ENCODE peak calls at places on chromosome 10, in six cellular contexts. V is heart right ventricle, N is right cardiac atrium, P is kidney epithelial cell, K is OCI-LY7, O is GM23338. W is an unnamed sample.

GRCh38 chr10:21292763-21293517 is 232.5 kb downstream of the SKIDA1 start:
- DNase-seq in K (no peak), N (peak; percentile 77), V (peak; percentile 86), P (peak; percentile 96), O (peak; percentile 91), W (no peak)

GRCh38 chr10:26513101-26513500 is 75.0 kb downstream of the APBB1IP start:
- DNase-seq in V (no peak), O (no peak), N (no peak), K (no peak), P (no peak), W (no peak)

GRCh38 chr10:92187101-92187500 is 103.8 kb downstream of the CPEB3 start:
- DNase-seq in O (no peak), N (no peak), V (no peak), K (no peak), P (no peak), W (no peak)

GRCh38 chr10:21398549-21399345 is 126.7 kb downstream of the SKIDA1 start:
- DNase-seq in N (no peak), K (no peak), V (no peak), P (peak; percentile 49), O (no peak), W (no peak)

GRCh38 chr10:76026176-76026771 is 594.9 kb downstream of the LRMDA start:
- DNase-seq in V (no peak), K (no peak), P (no peak), O (no peak), N (no peak), W (no peak)

GRCh38 chr10:122164815-122165491 is 106.1 kb upstream of the BTBD16 start:
- DNase-seq in O (peak; percentile 52), P (peak; percentile 55), K (no peak), V (no peak), N (no peak), W (no peak)

GRCh38 chr10:77111611-77112550 is 525.7 kb downstream of the KCNMA1 start:
- DNase-seq in P (peak; percentile 67), O (peak; percentile 74), K (peak; percentile 33), N (no peak), V (no peak), W (peak; percentile 48)

GRCh38 chr10:123974406-123974805 is 82.8 kb upstream of the CPXM2 start:
- DNase-seq in V (no peak), P (no peak), K (peak; percentile 24), O (no peak), N (no peak), W (no peak)

GRCh38 chr10:132803595-132804210 is 17.8 kb upstream of the NKX6-2 start:
- DNase-seq in P (no peak), V (no peak), K (no peak), N (no peak), O (no peak), W (no peak)

GRCh38 chr10:128009768-128010167 is 102.9 kb downstream of the PTPRE start:
- DNase-seq in P (no peak), V (no peak), O (no peak), K (no peak), N (no peak), W (no peak)

GRCh38 chr10:34311679-34312078 is 503.4 kb downstream of the PARD3 start:
- DNase-seq in V (no peak), O (no peak), P (no peak), N (no peak), K (no peak), W (no peak)

GRCh38 chr10:98848361-98848760 is 387.3 kb downstream of the HPSE2 start:
- DNase-seq in K (no peak), P (no peak), N (no peak), V (no peak), O (peak; percentile 3), W (no peak)

GRCh38 chr10:97292097-97292861 is at the start of gene ARHGAP19:
- DNase-seq in N (peak; percentile 96), P (peak; percentile 94), K (peak; percentile 98), V (peak; percentile 98), O (peak; percentile 99), W (peak; percentile 91)

GRCh38 chr10:24042884-24043283 is 166.1 kb upstream of the KIAA1217 start:
- DNase-seq in K (no peak), P (no peak), V (no peak), O (no peak), N (no peak), W (no peak)

GRCh38 chr10:24046060-24046459 is 162.9 kb upstream of the KIAA1217 start:
- DNase-seq in V (no peak), K (no peak), P (no peak), N (no peak), O (no peak), W (no peak)

GRCh38 chr10:24047201-24047600 is 161.7 kb upstream of the KIAA1217 start:
- DNase-seq in P (no peak), V (no peak), K (no peak), O (no peak), N (no peak), W (no peak)
- H3K4me3 ChIP-seq in P (no peak overlapping the region), V (no peak overlapping the region), K (no peak overlapping the region), O (no peak overlapping the region), N (no peak overlapping the region), W (no peak overlapping the region)

GRCh38 chr10:80122746-80123145 is 9.8 kb upstream of the PLAC9 start:
- DNase-seq in K (no peak), V (no peak), N (no peak), O (no peak), P (no peak), W (no peak)

GRCh38 chr10:80126876-80127275 is 5.7 kb upstream of the PLAC9 start:
- DNase-seq in P (no peak), O (peak; percentile 35), V (no peak), K (no peak), N (peak; percentile 53), W (no peak)

GRCh38 chr10:80118669-80119068 is 13.9 kb upstream of the PLAC9 start:
- DNase-seq in O (no peak), P (no peak), N (no peak), V (no peak), K (no peak), W (no peak)

GRCh38 chr10:80122110-80122710 is 10.3 kb upstream of the PLAC9 start:
- DNase-seq in P (no peak), O (no peak), K (no peak), V (no peak), N (no peak), W (no peak)
- H3K4me3 ChIP-seq in P (no peak overlapping the region), O (no peak overlapping the region), K (no peak overlapping the region), V (no peak overlapping the region), N (no peak overlapping the region), W (no peak overlapping the region)

GRCh38 chr10:31574566-31574965 is 255.6 kb downstream of the ZEB1 start:
- DNase-seq in P (no peak), N (no peak), V (no peak), K (no peak), O (no peak), W (no peak)
- H3K4me3 ChIP-seq in P (no peak overlapping the region), N (no peak overlapping the region), V (no peak overlapping the region), K (no peak overlapping the region), O (no peak overlapping the region), W (no peak overlapping the region)

GRCh38 chr10:66925896-66926719 is at the start of gene LRRTM3:
- DNase-seq in O (peak; percentile 95), V (peak; percentile 38), P (peak; percentile 50), K (peak; percentile 56), N (peak; percentile 15), W (peak; percentile 83)
- H3K4me3 ChIP-seq in O (peak within 1 kb of the TSS; percentile 35), V (no peak within 1 kb of the TSS), P (no peak within 1 kb of the TSS), K (no peak within 1 kb of the TSS), N (no peak within 1 kb of the TSS), W (no peak within 1 kb of the TSS)

DNA sequence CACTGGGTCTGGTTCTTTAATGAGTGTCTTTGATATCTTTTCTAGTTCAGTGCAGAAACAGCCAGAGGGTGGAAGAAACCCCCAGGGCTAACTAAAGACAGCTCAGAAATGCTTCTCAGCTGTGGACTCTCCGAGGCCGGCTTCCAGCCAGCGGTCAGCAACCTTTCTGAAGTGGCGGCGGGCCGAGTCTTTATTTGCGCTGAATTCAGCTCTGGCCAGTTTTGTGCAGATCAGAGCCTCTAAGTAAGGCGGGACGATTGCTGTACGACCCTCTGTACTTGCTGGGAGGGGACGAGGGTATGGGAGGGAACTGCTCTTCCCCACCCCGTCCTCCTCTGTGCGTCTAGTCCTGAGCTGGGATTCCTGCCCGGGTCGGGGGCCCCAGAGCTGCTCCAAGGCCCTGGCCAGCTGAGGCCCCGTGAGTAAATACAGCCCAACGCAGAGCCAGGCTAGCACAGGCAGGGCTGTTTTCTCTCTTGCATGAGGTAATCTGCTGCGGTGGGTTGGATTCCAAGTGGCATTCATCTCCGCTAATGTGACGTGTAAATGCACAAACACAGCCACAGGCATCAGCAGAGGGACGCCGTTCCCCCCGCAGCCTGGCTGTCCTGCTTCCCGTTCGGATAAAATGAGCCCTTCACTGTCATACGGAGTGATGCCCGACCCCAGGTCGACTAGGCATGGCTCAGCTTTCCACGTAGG is 159.7 kb downstream of the PIP4K2A start:
- DNase-seq in V (peak; percentile 61), O (no peak), P (peak; percentile 4), N (peak; percentile 83), K (no peak), W (no peak)
- H3K4me3 ChIP-seq in V (peak overlapping the region; percentile 34), O (no peak overlapping the region), P (no peak overlapping the region), N (peak overlapping the region; percentile 1), K (no peak overlapping the region), W (no peak overlapping the region)

GRCh38 chr10:24451325-24451820 is 242.4 kb downstream of the KIAA1217 start:
- DNase-seq in O (peak; percentile 43), K (no peak), P (no peak), V (no peak), N (no peak), W (no peak)
- H3K4me3 ChIP-seq in O (no peak overlapping the region), K (no peak overlapping the region), P (no peak overlapping the region), V (peak overlapping the region; percentile 50), N (no peak overlapping the region), W (no peak overlapping the region)

DNA sequence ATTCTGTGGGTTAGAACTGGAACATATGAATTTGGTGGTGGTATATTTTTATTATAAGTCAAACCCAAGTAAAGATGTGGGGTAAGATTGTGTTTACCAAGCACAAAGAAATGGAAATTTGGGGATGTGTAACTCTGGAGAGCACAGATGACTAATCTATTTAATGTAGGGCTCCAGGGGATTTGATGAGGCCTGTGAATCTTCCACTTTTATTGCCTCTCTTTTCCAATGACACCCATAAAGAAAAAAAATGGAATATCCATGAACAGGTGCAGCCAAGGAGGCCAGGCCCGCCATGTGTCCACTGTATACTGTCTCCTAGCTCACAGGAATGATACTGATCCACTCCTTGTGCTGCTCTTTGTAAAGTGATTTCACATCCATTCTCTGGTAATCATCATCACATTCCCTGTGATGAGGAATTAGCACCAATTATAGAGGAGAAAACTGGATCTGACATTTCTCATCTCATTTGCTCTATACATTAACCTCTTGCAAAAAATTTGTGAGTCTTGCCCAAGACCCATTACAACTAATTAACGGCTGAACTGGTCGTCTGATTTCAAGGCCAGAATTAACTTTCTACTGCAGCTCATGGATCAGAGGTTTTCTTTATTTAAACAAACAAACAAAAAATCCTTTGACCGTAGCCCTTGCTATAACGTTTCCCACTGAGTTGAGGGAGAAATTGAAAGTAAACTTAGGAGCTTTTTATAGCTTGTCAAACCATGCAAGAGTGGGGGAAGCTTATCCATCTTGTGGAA is 3.0 kb downstream of the SRGN start:
- DNase-seq in P (no peak), O (no peak), K (no peak), N (no peak), V (no peak), W (no peak)
- H3K4me3 ChIP-seq in P (no peak overlapping the region), O (no peak overlapping the region), K (no peak overlapping the region), N (peak overlapping the region; percentile 7), V (peak overlapping the region; percentile 55), W (no peak overlapping the region)

DNA sequence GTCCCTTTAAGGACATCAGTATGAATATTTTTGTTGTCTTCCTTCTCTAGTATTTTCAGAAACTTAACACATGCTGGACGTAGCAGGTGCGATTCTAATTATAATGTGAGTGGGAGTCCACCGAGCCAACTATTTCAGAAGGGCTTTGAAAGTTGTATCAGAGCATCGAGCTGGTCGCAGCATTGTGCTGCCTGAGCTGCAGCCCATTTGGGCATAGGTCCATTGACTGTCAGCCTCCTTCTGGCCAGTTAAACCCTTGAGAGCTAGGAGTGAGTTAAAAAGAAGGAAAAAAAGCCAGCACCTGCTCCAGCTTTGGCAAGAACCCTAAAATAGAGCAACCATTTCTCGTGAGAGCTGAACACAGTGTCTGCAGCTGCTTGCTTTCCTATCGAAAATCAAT is 47.8 kb downstream of the SLC35G1 start:
- DNase-seq in K (no peak), P (no peak), V (no peak), O (no peak), N (no peak), W (no peak)
- H3K4me3 ChIP-seq in K (no peak overlapping the region), P (no peak overlapping the region), V (no peak overlapping the region), O (no peak overlapping the region), N (no peak overlapping the region), W (no peak overlapping the region)